ENCODE peak calls at places on chromosomes 12 and 14, in four cellular contexts. One of them, this sample, is unnamed.

GRCh38 chr12:120257041-120257821 is 8.3 kb downstream of the PXN start:
- DNase-seq in psoas muscle: peak; percentile 57
- DNase-seq in thoracic aorta: no peak
- DNase-seq in A549: no peak
- DNase-seq in this sample: no peak

GRCh38 chr14:67683821-67684220 is 9.4 kb upstream of the VTI1B start:
- DNase-seq in psoas muscle: no peak
- DNase-seq in thoracic aorta: no peak
- DNase-seq in A549: no peak
- DNase-seq in this sample: no peak

GRCh38 chr14:74875941-74876913 is at the start of gene PROX2:
- DNase-seq in psoas muscle: no peak
- DNase-seq in thoracic aorta: no peak
- DNase-seq in A549: no peak
- DNase-seq in this sample: no peak

GRCh38 chr12:38279756-38280155 is 36.8 kb upstream of the ALG10B start:
- DNase-seq in psoas muscle: no peak
- DNase-seq in A549: no peak
- DNase-seq in thoracic aorta: no peak
- DNase-seq in this sample: no peak

GRCh38 chr12:101829639-101830390 is 944 bp downstream of the GNPTAB start:
- DNase-seq in A549: no peak
- DNase-seq in psoas muscle: no peak
- DNase-seq in thoracic aorta: no peak
- DNase-seq in this sample: no peak

GRCh38 chr12:19994970-19995369 is 373.4 kb upstream of the PDE3A start:
- DNase-seq in thoracic aorta: no peak
- DNase-seq in psoas muscle: no peak
- DNase-seq in A549: no peak
- DNase-seq in this sample: no peak

GRCh38 chr14:74963705-74964271 is 8.4 kb upstream of the PGF start:
- DNase-seq in psoas muscle: no peak
- DNase-seq in thoracic aorta: no peak
- DNase-seq in A549: no peak
- DNase-seq in this sample: no peak

GRCh38 chr14:61562321-61563161 is 132.8 kb upstream of the HIF1A start:
- DNase-seq in thoracic aorta: no peak
- DNase-seq in psoas muscle: no peak
- DNase-seq in A549: peak; percentile 95
- DNase-seq in this sample: no peak

GRCh38 chr12:11728154-11728755 is 78.8 kb downstream of the ETV6 start:
- DNase-seq in A549: no peak
- DNase-seq in psoas muscle: no peak
- DNase-seq in thoracic aorta: no peak
- DNase-seq in this sample: no peak
- H3K27ac ChIP-seq in A549: no peak overlapping the region
- H3K27ac ChIP-seq in psoas muscle: no peak overlapping the region
- H3K27ac ChIP-seq in thoracic aorta: no peak overlapping the region
- H3K27ac ChIP-seq in this sample: peak overlapping the region; percentile 89

GRCh38 chr14:32366256-32366655 is 37.2 kb downstream of the AKAP6 start:
- DNase-seq in psoas muscle: no peak
- DNase-seq in A549: no peak
- DNase-seq in thoracic aorta: no peak
- DNase-seq in this sample: no peak
- H3K27ac ChIP-seq in psoas muscle: no peak overlapping the region
- H3K27ac ChIP-seq in A549: no peak overlapping the region
- H3K27ac ChIP-seq in thoracic aorta: no peak overlapping the region
- H3K27ac ChIP-seq in this sample: no peak overlapping the region

GRCh38 chr12:112020947-112021457 is 7.8 kb downstream of the ERP29 start:
- DNase-seq in thoracic aorta: no peak
- DNase-seq in psoas muscle: no peak
- DNase-seq in A549: no peak
- DNase-seq in this sample: no peak
- H3K27ac ChIP-seq in thoracic aorta: no peak overlapping the region
- H3K27ac ChIP-seq in psoas muscle: no peak overlapping the region
- H3K27ac ChIP-seq in A549: no peak overlapping the region
- H3K27ac ChIP-seq in this sample: no peak overlapping the region

GRCh38 chr12:94592080-94592479 is 58.3 kb downstream of the TMCC3 start:
- DNase-seq in psoas muscle: no peak
- DNase-seq in A549: no peak
- DNase-seq in thoracic aorta: no peak
- DNase-seq in this sample: no peak
- H3K27ac ChIP-seq in psoas muscle: no peak overlapping the region
- H3K27ac ChIP-seq in A549: no peak overlapping the region
- H3K27ac ChIP-seq in thoracic aorta: no peak overlapping the region
- H3K27ac ChIP-seq in this sample: no peak overlapping the region

DNA sequence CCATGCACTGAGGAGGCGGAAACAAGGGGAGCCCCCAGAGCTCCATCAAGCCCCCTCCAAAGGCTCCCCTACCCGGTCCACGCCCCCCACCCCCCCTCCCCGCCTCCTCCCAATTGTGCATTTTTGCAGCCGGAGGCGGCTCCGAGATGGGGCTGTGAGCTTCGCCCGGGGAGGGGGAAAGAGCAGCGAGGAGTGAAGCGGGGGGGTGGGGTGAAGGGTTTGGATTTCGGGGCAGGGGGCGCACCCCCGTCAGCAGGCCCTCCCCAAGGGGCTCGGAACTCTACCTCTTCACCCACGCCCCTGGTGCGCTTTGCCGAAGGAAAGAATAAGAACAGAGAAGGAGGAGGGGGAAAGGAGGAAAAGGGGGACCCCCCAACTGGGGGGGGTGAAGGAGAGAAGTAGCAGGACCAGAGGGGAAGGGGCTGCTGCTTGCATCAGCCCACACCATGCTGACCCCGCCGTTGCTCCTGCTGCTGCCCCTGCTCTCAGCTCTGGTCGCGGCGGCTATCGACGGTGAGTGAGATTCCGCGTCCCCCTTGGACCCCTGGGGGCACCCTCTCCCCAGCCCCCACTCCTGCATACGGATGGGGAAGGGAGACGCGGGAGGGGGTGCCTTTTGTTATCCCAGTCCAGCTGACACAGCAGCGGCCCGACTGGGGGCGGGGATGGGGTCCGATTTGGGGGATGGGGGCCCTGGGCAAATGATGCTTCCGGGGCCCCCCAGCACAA is 400 bp downstream of the LRP1 start:
- DNase-seq in A549: no peak
- DNase-seq in thoracic aorta: no peak
- DNase-seq in psoas muscle: no peak
- DNase-seq in this sample: no peak
- H3K27ac ChIP-seq in A549: peak overlapping the region; percentile 97
- H3K27ac ChIP-seq in thoracic aorta: peak overlapping the region; percentile 99
- H3K27ac ChIP-seq in psoas muscle: peak overlapping the region; percentile 15
- H3K27ac ChIP-seq in this sample: no peak overlapping the region